ENCODE peak calls at places on chromosomes 3 and 15, in nine cellular contexts. One of them, this sample, is unnamed. For H3K4me1, the result is how much of the 10 kb centered on the place peaks cover.

GRCh38 chr3:175295248-175296000 is 436.3 kb downstream of the NAALADL2 start:
- DNase-seq in OCI-LY7: no peak
- DNase-seq in HCT116: no peak
- DNase-seq in naive thymus-derived CD4-positive, alpha-beta T cell: no peak
- DNase-seq in neural progenitor cell: no peak
- DNase-seq in fibroblast of lung: no peak
- DNase-seq in cardiac muscle cell: no peak
- DNase-seq in lower lobe of right lung: no peak
- DNase-seq in A549: no peak
- DNase-seq in this sample: no peak

GRCh38 chr3:8509961-8510360 is 8.3 kb downstream of the LMCD1 start:
- DNase-seq in OCI-LY7: no peak
- DNase-seq in HCT116: peak
- DNase-seq in naive thymus-derived CD4-positive, alpha-beta T cell: no peak
- DNase-seq in neural progenitor cell: no peak
- DNase-seq in fibroblast of lung: peak
- DNase-seq in cardiac muscle cell: no peak
- DNase-seq in lower lobe of right lung: no peak
- DNase-seq in A549: peak
- DNase-seq in this sample: peak

GRCh38 chr3:105170423-105170822 is 196.3 kb upstream of the ALCAM start:
- DNase-seq in OCI-LY7: no peak
- DNase-seq in HCT116: no peak
- DNase-seq in naive thymus-derived CD4-positive, alpha-beta T cell: no peak
- DNase-seq in neural progenitor cell: no peak
- DNase-seq in fibroblast of lung: no peak
- DNase-seq in cardiac muscle cell: no peak
- DNase-seq in lower lobe of right lung: no peak
- DNase-seq in A549: no peak
- DNase-seq in this sample: no peak

GRCh38 chr3:146498002-146498736 is 28.8 kb upstream of the PLSCR2 start:
- DNase-seq in OCI-LY7: no peak
- DNase-seq in HCT116: no peak
- DNase-seq in naive thymus-derived CD4-positive, alpha-beta T cell: peak
- DNase-seq in neural progenitor cell: no peak
- DNase-seq in fibroblast of lung: no peak
- DNase-seq in cardiac muscle cell: no peak
- DNase-seq in lower lobe of right lung: no peak
- DNase-seq in A549: no peak
- DNase-seq in this sample: no peak

GRCh38 chr15:48021336-48022086 is 99.3 kb upstream of the SLC24A5 start:
- DNase-seq in OCI-LY7: no peak
- DNase-seq in HCT116: no peak
- DNase-seq in naive thymus-derived CD4-positive, alpha-beta T cell: no peak
- DNase-seq in neural progenitor cell: no peak
- DNase-seq in fibroblast of lung: peak
- DNase-seq in cardiac muscle cell: peak
- DNase-seq in lower lobe of right lung: no peak
- DNase-seq in A549: no peak
- DNase-seq in this sample: no peak

GRCh38 chr3:188214442-188214841 is 60.5 kb downstream of the LPP start:
- DNase-seq in OCI-LY7: peak
- DNase-seq in HCT116: no peak
- DNase-seq in naive thymus-derived CD4-positive, alpha-beta T cell: no peak
- DNase-seq in neural progenitor cell: no peak
- DNase-seq in fibroblast of lung: peak
- DNase-seq in cardiac muscle cell: no peak
- DNase-seq in lower lobe of right lung: peak
- DNase-seq in A549: no peak
- DNase-seq in this sample: no peak

GRCh38 chr3:34020761-34021635 is 222.6 kb downstream of the PDCD6IP start:
- DNase-seq in OCI-LY7: peak
- DNase-seq in HCT116: no peak
- DNase-seq in naive thymus-derived CD4-positive, alpha-beta T cell: no peak
- DNase-seq in neural progenitor cell: no peak
- DNase-seq in fibroblast of lung: no peak
- DNase-seq in cardiac muscle cell: no peak
- DNase-seq in lower lobe of right lung: no peak
- DNase-seq in A549: no peak
- DNase-seq in this sample: no peak

GRCh38 chr3:31165399-31165860 is 271.0 kb upstream of the GADL1 start:
- DNase-seq in OCI-LY7: no peak
- DNase-seq in HCT116: no peak
- DNase-seq in naive thymus-derived CD4-positive, alpha-beta T cell: no peak
- DNase-seq in neural progenitor cell: peak
- DNase-seq in fibroblast of lung: peak
- DNase-seq in cardiac muscle cell: peak
- DNase-seq in lower lobe of right lung: peak
- DNase-seq in A549: no peak
- DNase-seq in this sample: peak

GRCh38 chr3:61600195-61600594 is 38.8 kb downstream of the PTPRG start:
- DNase-seq in OCI-LY7: no peak
- DNase-seq in HCT116: no peak
- DNase-seq in naive thymus-derived CD4-positive, alpha-beta T cell: no peak
- DNase-seq in neural progenitor cell: no peak
- DNase-seq in fibroblast of lung: no peak
- DNase-seq in cardiac muscle cell: no peak
- DNase-seq in lower lobe of right lung: no peak
- DNase-seq in A549: no peak
- DNase-seq in this sample: no peak

GRCh38 chr15:45157056-45157455 is 27.3 kb downstream of the DUOX1 start:
- DNase-seq in OCI-LY7: no peak
- DNase-seq in HCT116: no peak
- DNase-seq in naive thymus-derived CD4-positive, alpha-beta T cell: no peak
- DNase-seq in neural progenitor cell: no peak
- DNase-seq in fibroblast of lung: peak
- DNase-seq in cardiac muscle cell: no peak
- DNase-seq in lower lobe of right lung: no peak
- DNase-seq in A549: no peak
- DNase-seq in this sample: no peak

GRCh38 chr3:183966361-183966791 is 51.3 kb downstream of the ABCC5 start:
- DNase-seq in OCI-LY7: no peak
- DNase-seq in HCT116: no peak
- DNase-seq in naive thymus-derived CD4-positive, alpha-beta T cell: no peak
- DNase-seq in neural progenitor cell: no peak
- DNase-seq in fibroblast of lung: no peak
- DNase-seq in cardiac muscle cell: no peak
- DNase-seq in lower lobe of right lung: no peak
- DNase-seq in A549: no peak
- DNase-seq in this sample: no peak

GRCh38 chr3:63967675-63968611 is 55.4 kb downstream of the PSMD6 start:
- DNase-seq in OCI-LY7: no peak
- DNase-seq in HCT116: no peak
- DNase-seq in naive thymus-derived CD4-positive, alpha-beta T cell: peak
- DNase-seq in neural progenitor cell: peak
- DNase-seq in fibroblast of lung: peak
- DNase-seq in cardiac muscle cell: peak
- DNase-seq in lower lobe of right lung: no peak
- DNase-seq in A549: no peak
- DNase-seq in this sample: peak

GRCh38 chr15:99438222-99438592 is 127.6 kb upstream of the MEF2A start:
- DNase-seq in OCI-LY7: no peak
- DNase-seq in HCT116: no peak
- DNase-seq in naive thymus-derived CD4-positive, alpha-beta T cell: no peak
- DNase-seq in neural progenitor cell: no peak
- DNase-seq in fibroblast of lung: no peak
- DNase-seq in cardiac muscle cell: no peak
- DNase-seq in lower lobe of right lung: no peak
- DNase-seq in A549: no peak
- DNase-seq in this sample: peak

GRCh38 chr15:85854345-85855097 is 59.8 kb upstream of the KLHL25 start:
- DNase-seq in OCI-LY7: peak
- DNase-seq in HCT116: peak
- DNase-seq in naive thymus-derived CD4-positive, alpha-beta T cell: peak
- DNase-seq in neural progenitor cell: peak
- DNase-seq in fibroblast of lung: peak
- DNase-seq in cardiac muscle cell: peak
- DNase-seq in lower lobe of right lung: no peak
- DNase-seq in A549: peak
- DNase-seq in this sample: peak

GRCh38 chr3:150734795-150735119 is 28.2 kb downstream of the SIAH2 start:
- DNase-seq in OCI-LY7: no peak
- DNase-seq in HCT116: no peak
- DNase-seq in naive thymus-derived CD4-positive, alpha-beta T cell: no peak
- DNase-seq in neural progenitor cell: no peak
- DNase-seq in fibroblast of lung: no peak
- DNase-seq in cardiac muscle cell: no peak
- DNase-seq in lower lobe of right lung: no peak
- DNase-seq in A549: no peak
- DNase-seq in this sample: no peak

GRCh38 chr3:115704661-115705338 is 81.5 kb downstream of the GAP43 start:
- DNase-seq in OCI-LY7: no peak
- DNase-seq in HCT116: no peak
- DNase-seq in naive thymus-derived CD4-positive, alpha-beta T cell: no peak
- DNase-seq in neural progenitor cell: no peak
- DNase-seq in fibroblast of lung: peak
- DNase-seq in cardiac muscle cell: no peak
- DNase-seq in lower lobe of right lung: no peak
- DNase-seq in A549: no peak
- DNase-seq in this sample: no peak

GRCh38 chr3:94303897-94304296 is 241.0 kb downstream of the NSUN3 start:
- DNase-seq in OCI-LY7: no peak
- DNase-seq in HCT116: no peak
- DNase-seq in naive thymus-derived CD4-positive, alpha-beta T cell: no peak
- DNase-seq in neural progenitor cell: peak
- DNase-seq in fibroblast of lung: peak
- DNase-seq in cardiac muscle cell: peak
- DNase-seq in lower lobe of right lung: no peak
- DNase-seq in A549: no peak
- DNase-seq in this sample: no peak

GRCh38 chr15:77059761-77060345 is 11.1 kb downstream of the TSPAN3 start:
- DNase-seq in OCI-LY7: peak
- DNase-seq in HCT116: no peak
- DNase-seq in naive thymus-derived CD4-positive, alpha-beta T cell: no peak
- DNase-seq in neural progenitor cell: no peak
- DNase-seq in fibroblast of lung: no peak
- DNase-seq in cardiac muscle cell: no peak
- DNase-seq in lower lobe of right lung: no peak
- DNase-seq in A549: no peak
- DNase-seq in this sample: no peak

GRCh38 chr15:39124925-39125625 is 455.8 kb upstream of the THBS1 start:
- DNase-seq in OCI-LY7: no peak
- DNase-seq in HCT116: no peak
- DNase-seq in naive thymus-derived CD4-positive, alpha-beta T cell: no peak
- DNase-seq in neural progenitor cell: no peak
- DNase-seq in fibroblast of lung: peak
- DNase-seq in cardiac muscle cell: no peak
- DNase-seq in lower lobe of right lung: no peak
- DNase-seq in A549: no peak
- DNase-seq in this sample: peak
- H3K4me1 ChIP-seq in OCI-LY7: under half
- H3K4me1 ChIP-seq in HCT116: under half
- H3K4me1 ChIP-seq in naive thymus-derived CD4-positive, alpha-beta T cell: under half
- H3K4me1 ChIP-seq in neural progenitor cell: under half
- H3K4me1 ChIP-seq in fibroblast of lung: under half
- H3K4me1 ChIP-seq in cardiac muscle cell: under half
- H3K4me1 ChIP-seq in lower lobe of right lung: under half
- H3K4me1 ChIP-seq in A549: under half
- H3K4me1 ChIP-seq in this sample: half or more

DNA sequence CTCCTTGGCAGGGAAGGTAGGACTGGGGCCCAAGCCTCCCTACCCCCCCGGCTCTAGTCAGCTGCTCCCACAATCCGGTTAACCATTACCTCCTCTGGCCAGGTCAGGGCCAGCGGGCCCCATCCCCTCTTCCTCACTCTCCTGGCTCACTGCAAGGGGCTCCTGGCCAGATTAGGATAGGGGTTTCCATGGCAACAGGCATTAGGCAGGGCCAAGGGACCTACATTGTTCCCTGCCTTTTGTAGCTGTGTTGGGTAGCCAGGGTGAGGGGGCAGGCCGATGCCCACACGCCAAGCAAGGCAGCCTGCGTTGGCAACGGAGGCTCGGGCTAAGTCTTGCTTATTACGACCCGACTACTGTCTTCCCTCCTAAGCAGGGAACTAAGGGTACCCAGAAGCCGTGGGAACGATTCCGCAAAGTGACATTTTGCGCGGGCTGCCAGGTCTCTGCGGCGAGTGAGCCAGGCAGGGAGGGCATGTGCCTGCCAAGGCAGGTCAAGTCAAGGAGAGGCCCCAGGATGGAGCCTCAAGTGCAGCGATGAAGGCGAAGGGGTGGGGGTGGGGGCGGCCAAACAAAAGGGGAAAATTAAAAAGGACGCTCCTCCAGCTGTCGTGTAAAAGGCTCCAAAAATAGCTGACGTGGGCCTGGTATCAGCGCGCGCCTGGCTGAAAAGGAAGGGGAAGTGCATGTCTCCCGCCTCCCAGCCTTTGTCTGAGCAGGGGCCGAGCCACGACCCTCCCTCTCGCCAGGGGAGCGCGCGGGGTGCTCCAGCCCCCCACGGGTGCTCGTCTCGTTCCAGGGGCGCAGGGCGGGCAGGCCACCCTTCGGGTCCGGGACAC is 919 bp downstream of the IDH2 start:
- DNase-seq in OCI-LY7: peak
- DNase-seq in HCT116: no peak
- DNase-seq in naive thymus-derived CD4-positive, alpha-beta T cell: peak
- DNase-seq in neural progenitor cell: peak
- DNase-seq in fibroblast of lung: peak
- DNase-seq in cardiac muscle cell: peak
- DNase-seq in lower lobe of right lung: peak
- DNase-seq in A549: no peak
- DNase-seq in this sample: peak
- H3K4me1 ChIP-seq in OCI-LY7: half or more
- H3K4me1 ChIP-seq in HCT116: under half
- H3K4me1 ChIP-seq in naive thymus-derived CD4-positive, alpha-beta T cell: half or more
- H3K4me1 ChIP-seq in neural progenitor cell: under half
- H3K4me1 ChIP-seq in fibroblast of lung: under half
- H3K4me1 ChIP-seq in cardiac muscle cell: under half
- H3K4me1 ChIP-seq in lower lobe of right lung: under half
- H3K4me1 ChIP-seq in A549: under half
- H3K4me1 ChIP-seq in this sample: under half

GRCh38 chr3:172104471-172105072 is 65.2 kb downstream of the FNDC3B start:
- DNase-seq in OCI-LY7: no peak
- DNase-seq in HCT116: no peak
- DNase-seq in naive thymus-derived CD4-positive, alpha-beta T cell: no peak
- DNase-seq in neural progenitor cell: peak
- DNase-seq in fibroblast of lung: peak
- DNase-seq in cardiac muscle cell: peak
- DNase-seq in lower lobe of right lung: no peak
- DNase-seq in A549: no peak
- DNase-seq in this sample: no peak
- H3K4me1 ChIP-seq in OCI-LY7: half or more
- H3K4me1 ChIP-seq in HCT116: under half
- H3K4me1 ChIP-seq in naive thymus-derived CD4-positive, alpha-beta T cell: under half
- H3K4me1 ChIP-seq in neural progenitor cell: under half
- H3K4me1 ChIP-seq in fibroblast of lung: under half
- H3K4me1 ChIP-seq in cardiac muscle cell: half or more
- H3K4me1 ChIP-seq in lower lobe of right lung: half or more
- H3K4me1 ChIP-seq in A549: half or more
- H3K4me1 ChIP-seq in this sample: under half

GRCh38 chr15:57152666-57153065 is 223.6 kb upstream of the CGNL1 start:
- DNase-seq in OCI-LY7: no peak
- DNase-seq in HCT116: no peak
- DNase-seq in naive thymus-derived CD4-positive, alpha-beta T cell: no peak
- DNase-seq in neural progenitor cell: no peak
- DNase-seq in fibroblast of lung: no peak
- DNase-seq in cardiac muscle cell: no peak
- DNase-seq in lower lobe of right lung: no peak
- DNase-seq in A549: no peak
- DNase-seq in this sample: no peak
- H3K4me1 ChIP-seq in OCI-LY7: under half
- H3K4me1 ChIP-seq in HCT116: under half
- H3K4me1 ChIP-seq in naive thymus-derived CD4-positive, alpha-beta T cell: under half
- H3K4me1 ChIP-seq in neural progenitor cell: under half
- H3K4me1 ChIP-seq in fibroblast of lung: under half
- H3K4me1 ChIP-seq in cardiac muscle cell: under half
- H3K4me1 ChIP-seq in lower lobe of right lung: under half
- H3K4me1 ChIP-seq in A549: under half
- H3K4me1 ChIP-seq in this sample: under half

GRCh38 chr15:63896336-63897115 is 62.8 kb upstream of the HERC1 start:
- DNase-seq in OCI-LY7: no peak
- DNase-seq in HCT116: no peak
- DNase-seq in naive thymus-derived CD4-positive, alpha-beta T cell: no peak
- DNase-seq in neural progenitor cell: no peak
- DNase-seq in fibroblast of lung: peak
- DNase-seq in cardiac muscle cell: peak
- DNase-seq in lower lobe of right lung: no peak
- DNase-seq in A549: peak
- DNase-seq in this sample: peak
- H3K4me1 ChIP-seq in OCI-LY7: under half
- H3K4me1 ChIP-seq in HCT116: under half
- H3K4me1 ChIP-seq in naive thymus-derived CD4-positive, alpha-beta T cell: half or more
- H3K4me1 ChIP-seq in neural progenitor cell: under half
- H3K4me1 ChIP-seq in fibroblast of lung: under half
- H3K4me1 ChIP-seq in cardiac muscle cell: under half
- H3K4me1 ChIP-seq in lower lobe of right lung: half or more
- H3K4me1 ChIP-seq in A549: under half
- H3K4me1 ChIP-seq in this sample: under half

This sample was measured in SJSA1.